ENCODE peak calls at places on chromosomes 12 and 14, in five cellular contexts. W, R, K, V and Q are unnamed samples. For H3K4me1, the result is how much of the 10 kb centered on the place peaks cover.

GRCh38 chr12:105820407-105821140 is 318.2 kb downstream of the NUAK1 start:
- DNase-seq in W (no peak), R (peak), K (no peak), V (no peak), Q (peak)

GRCh38 chr12:54439521-54440255 is 20.6 kb upstream of the ITGA5 start:
- DNase-seq in W (peak), R (no peak), K (no peak), V (peak), Q (no peak)

GRCh38 chr12:24664151-24664550 is 284.8 kb downstream of the BCAT1 start:
- DNase-seq in W (no peak), R (no peak), K (no peak), V (no peak), Q (no peak)

GRCh38 chr12:109491671-109492070 is 14.2 kb downstream of the UBE3B start:
- DNase-seq in W (no peak), R (no peak), K (no peak), V (no peak), Q (no peak)

GRCh38 chr12:66514581-66514980 is 164.3 kb downstream of the GRIP1 start:
- DNase-seq in W (no peak), R (no peak), K (no peak), V (no peak), Q (no peak)

GRCh38 chr14:96271421-96271762 is 15.4 kb downstream of the BDKRB1 start:
- DNase-seq in W (no peak), R (no peak), K (no peak), V (no peak), Q (no peak)

GRCh38 chr14:99718811-99719192 is 34.7 kb downstream of the CYP46A1 start:
- DNase-seq in W (no peak), R (no peak), K (no peak), V (no peak), Q (no peak)

GRCh38 chr12:95788637-95789036 is 1.9 kb downstream of the NTN4 start:
- DNase-seq in W (no peak), R (peak), K (no peak), V (no peak), Q (no peak)

GRCh38 chr12:25423355-25423754 is 129.7 kb downstream of the LMNTD1 start:
- DNase-seq in W (no peak), R (no peak), K (no peak), V (no peak), Q (no peak)

GRCh38 chr12:104938371-104938770 is 19.7 kb downstream of the SLC41A2 start:
- DNase-seq in W (no peak), R (no peak), K (no peak), V (no peak), Q (no peak)

GRCh38 chr12:12236896-12237295 is 29.9 kb downstream of the LRP6 start:
- DNase-seq in W (no peak), R (no peak), K (no peak), V (no peak), Q (no peak)

GRCh38 chr12:128813392-128813791 is 10.4 kb downstream of the SLC15A4 start:
- DNase-seq in W (no peak), R (peak), K (no peak), V (no peak), Q (no peak)

GRCh38 chr12:123398918-123399617 is 15.1 kb downstream of the KMT5A start:
- DNase-seq in W (no peak), R (no peak), K (no peak), V (no peak), Q (no peak)

GRCh38 chr12:53967451-53968059 is 5.4 kb upstream of the HOXC11 start:
- DNase-seq in W (no peak), R (no peak), K (no peak), V (no peak), Q (no peak)

GRCh38 chr12:55996715-55997534 is at the start of gene SUOX:
- DNase-seq in W (peak), R (peak), K (no peak), V (peak), Q (peak)

GRCh38 chr12:64810831-64811230 is 13.6 kb upstream of the TBC1D30 start:
- DNase-seq in W (no peak), R (no peak), K (no peak), V (peak), Q (no peak)

GRCh38 chr12:75725505-75726120 is 214.2 kb upstream of the KRR1 start:
- DNase-seq in W (peak), R (no peak), K (no peak), V (peak), Q (no peak)

GRCh38 chr12:39319180-39319579 is 123.7 kb downstream of the KIF21A start:
- DNase-seq in W (no peak), R (no peak), K (no peak), V (no peak), Q (no peak)

GRCh38 chr12:56150563-56150962 is 1.8 kb upstream of the MYL6B start:
- DNase-seq in W (no peak), R (no peak), K (no peak), V (no peak), Q (no peak)

GRCh38 chr12:90086281-90086680 is 377.6 kb upstream of the ATP2B1 start:
- DNase-seq in W (no peak), R (no peak), K (no peak), V (no peak), Q (no peak)

DNA sequence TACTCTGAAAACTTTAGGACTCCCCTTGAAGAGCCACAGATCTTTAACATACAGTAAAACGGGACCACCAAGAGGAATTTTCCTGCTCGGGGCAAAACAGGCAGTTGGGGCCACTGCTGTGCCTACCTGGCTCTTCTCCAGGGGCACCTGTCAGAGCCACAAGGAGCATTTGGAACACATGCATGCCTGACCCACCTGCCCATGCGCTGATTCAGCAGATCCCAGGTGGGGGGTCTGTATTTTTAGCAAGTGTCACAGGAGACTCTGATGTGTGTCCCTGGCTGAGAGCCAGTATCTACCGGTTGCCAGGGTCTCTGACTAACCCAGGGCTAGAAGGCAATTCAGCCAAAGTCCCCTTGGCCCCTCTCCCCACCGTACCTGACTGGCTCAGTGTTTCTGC is 6.5 kb downstream of the CTDSP2 start:
- DNase-seq in W (no peak), R (peak), K (no peak), V (no peak), Q (no peak)
- H3K27ac ChIP-seq in W (no peak), R (peak), K (no peak), V (no peak), Q (peak)

GRCh38 chr14:30340495-30340894 is 218.5 kb upstream of the G2E3 start:
- DNase-seq in W (no peak), R (no peak), K (no peak), V (no peak), Q (no peak)

GRCh38 chr14:30349515-30349914 is 209.4 kb upstream of the G2E3 start:
- DNase-seq in W (no peak), R (no peak), K (no peak), V (no peak), Q (no peak)

DNA sequence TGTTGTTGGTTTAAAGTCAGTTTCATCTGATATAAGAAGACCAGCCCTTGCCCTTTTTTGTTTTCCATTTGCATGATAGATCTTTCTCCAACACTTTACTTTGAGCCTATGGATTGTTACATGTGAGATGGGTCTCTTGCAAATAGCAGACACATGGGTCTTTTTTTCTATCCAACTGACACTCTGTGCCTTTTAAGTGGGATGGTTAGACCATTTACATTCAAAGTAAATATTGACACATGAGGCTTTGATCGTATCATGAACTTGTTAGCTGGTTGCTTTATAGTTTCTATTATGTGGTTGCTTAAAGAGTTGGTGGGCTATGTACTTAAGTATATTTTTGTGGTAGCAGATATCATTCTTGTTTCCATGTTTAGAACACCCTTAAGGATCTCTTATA is 213.4 kb upstream of the G2E3 start:
- DNase-seq in W (no peak), R (no peak), K (no peak), V (no peak), Q (no peak)
- H3K4me1 ChIP-seq in W (under half), R (under half), K (under half), V (under half), Q (under half)

GRCh38 chr12:114238808-114239207 is 167.1 kb downstream of the TBX5 start:
- DNase-seq in W (no peak), R (no peak), K (no peak), V (no peak), Q (peak)
- H3K27ac ChIP-seq in W (no peak), R (no peak), K (no peak), V (no peak), Q (no peak)

GRCh38 chr14:72649603-72650227 is 244.2 kb downstream of the DPF3 start:
- DNase-seq in W (no peak), R (no peak), K (no peak), V (no peak), Q (no peak)

GRCh38 chr14:72645706-72646105 is 248.2 kb downstream of the DPF3 start:
- DNase-seq in W (no peak), R (no peak), K (no peak), V (no peak), Q (no peak)

GRCh38 chr14:72647782-72648181 is 246.1 kb downstream of the DPF3 start:
- DNase-seq in W (no peak), R (no peak), K (no peak), V (no peak), Q (no peak)

GRCh38 chr14:72644758-72645489 is 249.0 kb downstream of the DPF3 start:
- DNase-seq in W (peak), R (no peak), K (no peak), V (peak), Q (no peak)

DNA sequence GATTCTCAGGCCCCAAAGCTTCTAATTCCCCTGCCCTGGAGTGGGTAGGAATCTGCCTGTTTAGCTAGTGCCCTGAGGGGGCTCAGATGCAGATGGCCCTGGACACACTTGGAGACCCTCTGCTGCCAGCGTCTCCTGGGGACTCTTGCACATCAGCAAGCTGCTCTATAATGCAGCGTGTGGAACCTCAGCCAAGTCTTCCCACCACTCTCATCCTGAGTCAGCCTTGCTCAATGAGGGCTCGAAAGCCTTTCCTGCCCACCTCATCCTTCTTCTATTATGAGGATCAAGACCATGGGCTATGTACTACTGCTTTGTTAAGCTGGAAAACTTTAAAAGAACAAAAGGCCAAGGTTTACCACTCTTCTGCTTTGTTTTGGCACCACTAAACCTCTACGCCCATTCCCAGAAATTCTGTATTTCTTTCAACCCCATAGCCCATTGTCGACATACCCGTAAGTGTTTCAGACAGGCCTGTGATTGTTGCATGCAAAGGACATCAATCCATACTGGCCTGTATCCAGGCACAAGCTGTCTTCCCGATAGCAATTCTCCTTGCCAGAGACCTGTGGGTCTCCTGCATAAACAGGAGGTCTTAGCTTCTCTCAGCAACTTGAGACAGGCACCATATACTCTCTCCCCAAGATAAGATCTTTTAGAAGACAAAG is 246.9 kb downstream of the DPF3 start:
- DNase-seq in W (no peak), R (no peak), K (no peak), V (no peak), Q (no peak)
- H3K4me1 ChIP-seq in W (under half), R (under half), K (under half), V (under half), Q (under half)

DNA sequence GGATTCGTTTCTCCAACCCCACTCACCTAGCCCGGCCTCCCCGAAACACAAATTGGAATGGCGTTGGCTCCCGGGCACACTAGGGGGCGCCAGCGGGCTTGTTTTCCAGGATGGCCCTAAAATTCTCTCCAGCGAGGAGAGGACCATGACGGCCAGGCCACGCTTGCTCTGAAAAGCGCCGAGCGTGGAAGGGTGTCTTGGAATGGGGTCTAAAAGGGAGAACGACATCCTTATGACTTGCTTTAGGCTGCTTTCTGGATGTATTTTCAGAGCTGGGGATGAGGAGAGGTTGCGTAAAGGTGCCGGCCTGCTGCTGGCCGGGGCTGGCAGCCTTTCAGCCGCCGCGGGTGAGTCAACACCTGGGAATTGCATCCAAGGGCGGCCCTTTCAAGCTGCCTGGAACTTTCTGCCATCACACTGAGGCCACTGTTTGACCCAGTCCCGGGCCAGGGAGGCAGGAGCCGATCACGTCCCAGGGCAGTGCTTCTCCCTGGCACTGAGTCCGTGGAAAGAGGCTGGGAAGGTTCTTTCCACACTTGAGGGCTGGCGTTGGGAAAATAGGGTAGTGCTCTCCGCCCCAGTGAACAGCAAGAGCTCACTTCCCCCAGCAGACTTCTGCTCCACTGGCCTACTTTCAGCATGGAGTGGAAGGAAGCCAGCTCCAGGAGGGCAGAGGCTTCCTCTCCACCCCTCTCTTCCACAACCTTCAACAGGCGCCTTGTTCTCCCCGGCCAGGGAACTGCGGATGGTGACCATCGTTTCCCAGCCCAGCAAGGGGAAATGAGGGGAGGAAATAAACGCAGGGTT is 216.2 kb downstream of the TTC8 start:
- DNase-seq in W (peak), R (peak), K (peak), V (peak), Q (peak)
- H3K27ac ChIP-seq in W (peak), R (peak), K (no peak), V (peak), Q (peak)

GRCh38 chr12:111216387-111217159 is 152.3 kb downstream of the PHETA1 start:
- DNase-seq in W (no peak), R (no peak), K (no peak), V (no peak), Q (no peak)
- H3K4me1 ChIP-seq in W (under half), R (under half), K (under half), V (under half), Q (under half)

GRCh38 chr14:51661504-51661903 is 9.8 kb downstream of the FRMD6 start:
- DNase-seq in W (no peak), R (no peak), K (no peak), V (no peak), Q (no peak)

GRCh38 chr14:51668870-51669269 is 17.2 kb downstream of the FRMD6 start:
- DNase-seq in W (no peak), R (no peak), K (no peak), V (no peak), Q (no peak)

GRCh38 chr14:51666070-51666469 is 14.4 kb downstream of the FRMD6 start:
- DNase-seq in W (no peak), R (no peak), K (no peak), V (no peak), Q (no peak)

GRCh38 chr14:51663783-51664326 is 12.1 kb downstream of the FRMD6 start:
- DNase-seq in W (no peak), R (no peak), K (no peak), V (no peak), Q (no peak)

GRCh38 chr14:51666831-51667230 is 15.1 kb downstream of the FRMD6 start:
- DNase-seq in W (no peak), R (no peak), K (no peak), V (no peak), Q (peak)
- H3K27ac ChIP-seq in W (no peak), R (no peak), K (no peak), V (no peak), Q (no peak)

GRCh38 chr12:110733857-110734373 is 8.8 kb downstream of the PPP1CC start:
- DNase-seq in W (no peak), R (no peak), K (no peak), V (no peak), Q (no peak)

GRCh38 chr12:110728628-110729027 is 14.1 kb downstream of the PPP1CC start:
- DNase-seq in W (no peak), R (no peak), K (no peak), V (no peak), Q (no peak)

GRCh38 chr12:110733089-110733715 is 9.5 kb downstream of the PPP1CC start:
- DNase-seq in W (no peak), R (no peak), K (no peak), V (no peak), Q (no peak)

GRCh38 chr12:110732572-110732971 is 10.1 kb downstream of the PPP1CC start:
- DNase-seq in W (no peak), R (no peak), K (no peak), V (no peak), Q (no peak)

DNA sequence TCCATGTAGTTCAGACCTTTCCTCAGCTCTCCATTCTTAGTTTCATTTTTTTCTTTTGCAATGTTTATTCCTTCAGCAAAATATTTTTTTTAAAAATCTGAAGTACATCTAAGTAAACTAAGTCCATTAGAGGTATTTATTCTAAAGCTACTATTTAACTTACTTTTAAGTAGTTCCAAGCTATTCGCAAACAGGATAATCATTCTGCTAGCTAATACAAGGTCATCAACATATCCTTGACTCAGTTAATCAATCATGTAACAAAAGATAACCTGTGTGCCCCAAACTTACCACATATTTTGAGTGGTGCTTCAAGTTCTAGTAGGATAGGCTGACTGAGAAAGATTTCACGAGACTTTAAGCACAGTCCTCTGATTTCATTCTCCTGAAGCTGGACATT is 11.2 kb downstream of the PPP1CC start:
- DNase-seq in W (no peak), R (no peak), K (no peak), V (no peak), Q (no peak)
- H3K4me1 ChIP-seq in W (under half), R (under half), K (under half), V (under half), Q (under half)